ENCODE peak calls at places on chromosomes 4 and X, in seven cellular contexts. X is K562, Y is HepG2, N is A549, I is HCT116, Z is H1, M is GM12878. C is an unnamed sample.

GRCh38 chr4:100286601-100287000 is 96.3 kb upstream of the DDIT4L start:
- DNase-seq in X (no peak), Y (no peak), N (no peak), I (no peak), Z (no peak), M (no peak), C (no peak)

GRCh38 chrX:120453985-120454384 is 15.1 kb downstream of the LAMP2 start:
- DNase-seq in X (no peak), Y (no peak), N (no peak), I (no peak), Z (no peak), M (no peak), C (no peak)

GRCh38 chrX:71224098-71224708 is 1.2 kb downstream of the GJB1 start:
- DNase-seq in X (no peak), Y (no peak), N (no peak), I (no peak), Z (no peak), M (no peak), C (no peak)

GRCh38 chrX:6053126-6053625 is 175.5 kb downstream of the NLGN4X start:
- DNase-seq in X (no peak), Y (no peak), N (no peak), I (no peak), Z (no peak), M (no peak), C (no peak)

GRCh38 chr4:65126200-65126599 is 544.1 kb downstream of the EPHA5 start:
- DNase-seq in X (no peak), Y (no peak), N (no peak), I (no peak), Z (no peak), M (no peak), C (no peak)

GRCh38 chrX:19725545-19726102 is 161.8 kb downstream of the SH3KBP1 start:
- DNase-seq in X (no peak), Y (no peak), N (no peak), I (no peak), Z (no peak), M (no peak), C (peak; percentile 76)

GRCh38 chr4:94595013-94595412 is 143.3 kb downstream of the PDLIM5 start:
- DNase-seq in X (no peak), Y (no peak), N (no peak), I (no peak), Z (no peak), M (no peak), C (no peak)

GRCh38 chr4:99917575-99917974 is 23.3 kb upstream of the LAMTOR3 start:
- DNase-seq in X (no peak), Y (no peak), N (no peak), I (no peak), Z (no peak), M (no peak), C (no peak)

GRCh38 chr4:83821493-83821892 is 285.6 kb downstream of the GPAT3 start:
- DNase-seq in X (no peak), Y (no peak), N (no peak), I (no peak), Z (no peak), M (no peak), C (no peak)

GRCh38 chrX:21831496-21831895 is 7.9 kb upstream of the MBTPS2 start:
- DNase-seq in X (no peak), Y (peak; percentile 88), N (no peak), I (no peak), Z (no peak), M (no peak), C (no peak)

GRCh38 chr4:40916218-40916555 is 166.4 kb downstream of the NSUN7 start:
- DNase-seq in X (no peak), Y (no peak), N (no peak), I (no peak), Z (no peak), M (no peak), C (no peak)

GRCh38 chr4:98446499-98447375 is 185.6 kb downstream of the RAP1GDS1 start:
- DNase-seq in X (no peak), Y (no peak), N (no peak), I (no peak), Z (no peak), M (peak; percentile 61), C (peak; percentile 74)

GRCh38 chr4:65645185-65645584 is 25.1 kb downstream of the EPHA5 start:
- DNase-seq in X (no peak), Y (no peak), N (no peak), I (no peak), Z (no peak), M (no peak), C (no peak)

GRCh38 chr4:185590982-185591381 is 55.7 kb upstream of the PDLIM3 start:
- DNase-seq in X (no peak), Y (no peak), N (no peak), I (no peak), Z (no peak), M (no peak), C (no peak)

GRCh38 chr4:185585211-185585610 is 49.9 kb upstream of the PDLIM3 start:
- DNase-seq in X (no peak), Y (no peak), N (no peak), I (no peak), Z (no peak), M (no peak), C (no peak)

GRCh38 chr4:185587065-185587443 is 51.7 kb upstream of the PDLIM3 start:
- DNase-seq in X (no peak), Y (no peak), N (no peak), I (no peak), Z (no peak), M (no peak), C (no peak)

GRCh38 chr4:185589067-185589844 is 53.9 kb upstream of the PDLIM3 start:
- DNase-seq in X (no peak), Y (no peak), N (no peak), I (peak; percentile 81), Z (no peak), M (no peak), C (no peak)

GRCh38 chr4:185587444-185588161 is 52.3 kb upstream of the PDLIM3 start:
- DNase-seq in X (no peak), Y (no peak), N (no peak), I (no peak), Z (peak; percentile 77), M (peak; percentile 26), C (no peak)
- TF ChIP-seq POLR2A in X (no peak), Y (no peak), N (no peak), I (no peak), Z (no peak), M (peak; percentile 52), C (no peak)

GRCh38 chrX:65932173-65933084 is 107.5 kb downstream of the VSIG4 start:
- DNase-seq in X (peak; percentile 9), Y (peak; percentile 1), N (no peak), I (peak; percentile 92), Z (no peak), M (no peak), C (peak; percentile 44)
- TF ChIP-seq CTCF in X (peak; percentile 38), Y (peak; percentile 50), N (no peak), I (no peak), Z (no peak), M (peak; percentile 3), C (peak; percentile 8)

GRCh38 chr4:134544303-134544761 is 342.7 kb upstream of the PABPC4L start:
- DNase-seq in X (no peak), Y (no peak), N (no peak), I (peak; percentile 23), Z (no peak), M (no peak), C (no peak)
- TF ChIP-seq MAX in X (no peak), Y (no peak), N (no peak), I (no peak), Z (no peak), M (no peak), C (no peak)

GRCh38 chr4:89009653-89010369 is 47.2 kb downstream of the FAM13A start:
- DNase-seq in X (no peak), Y (no peak), N (no peak), I (no peak), Z (no peak), M (no peak), C (no peak)
- TF ChIP-seq POLR2A in X (no peak), Y (no peak), N (no peak), I (no peak), Z (no peak), M (no peak), C (no peak)

DNA sequence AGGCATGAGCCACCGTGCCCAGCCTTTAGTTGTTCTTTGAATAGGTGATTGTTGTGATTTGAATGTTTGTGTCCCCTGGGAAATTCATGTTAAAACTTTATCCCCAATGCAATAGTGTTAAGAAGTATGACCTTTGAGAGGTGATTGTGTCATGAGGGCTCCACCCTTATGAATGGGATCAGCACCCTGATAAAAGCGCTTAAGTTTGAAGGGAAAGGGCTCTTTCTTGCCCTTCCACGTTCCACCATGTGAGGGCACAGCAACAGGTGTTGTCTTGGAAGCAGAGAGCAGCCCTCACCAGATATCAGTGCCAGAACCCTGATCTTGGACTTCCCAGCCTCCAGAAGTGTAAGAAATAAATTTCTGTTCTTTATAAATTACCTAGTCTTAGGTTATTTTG is 33.7 kb upstream of the RP2 start:
- DNase-seq in X (no peak), Y (peak; percentile 15), N (no peak), I (no peak), Z (no peak), M (no peak), C (peak; percentile 20)
- TF ChIP-seq CTCF in X (no peak), Y (peak; percentile 50), N (peak; percentile 47), I (peak; percentile 33), Z (no peak), M (peak; percentile 37), C (peak; percentile 10)

DNA sequence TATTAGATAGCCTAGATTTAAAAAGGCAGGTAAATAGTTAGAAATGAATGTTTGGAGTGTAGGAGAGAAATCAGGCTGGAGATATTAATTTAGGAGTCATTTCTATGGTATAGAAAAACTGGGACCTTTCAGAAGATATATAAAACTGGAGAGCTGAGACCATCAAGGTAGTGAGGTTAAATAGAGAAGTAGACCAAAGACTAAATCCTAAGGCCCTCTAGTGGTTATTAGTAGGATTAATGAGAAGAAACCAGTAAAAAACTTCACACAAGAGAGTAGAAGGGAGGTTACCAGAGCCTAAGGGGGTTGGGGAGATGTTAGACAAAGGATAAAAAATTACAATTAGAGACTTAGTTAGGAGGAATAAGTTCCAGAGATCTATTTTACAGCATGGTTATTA is 351.0 kb upstream of the SPANXN1 start:
- DNase-seq in X (peak; percentile 4), Y (no peak), N (no peak), I (no peak), Z (no peak), M (no peak), C (peak; percentile 5)
- TF ChIP-seq MAX in X (no peak), Y (no peak), N (no peak), I (no peak), Z (no peak), M (no peak), C (no peak)

GRCh38 chrX:45758738-45759397 is 558.2 kb upstream of the DIPK2B start:
- DNase-seq in X (no peak), Y (no peak), N (no peak), I (no peak), Z (no peak), M (peak; percentile 64), C (peak; percentile 67)
- TF ChIP-seq POLR2A in X (no peak), Y (no peak), N (no peak), I (no peak), Z (no peak), M (no peak), C (no peak)

DNA sequence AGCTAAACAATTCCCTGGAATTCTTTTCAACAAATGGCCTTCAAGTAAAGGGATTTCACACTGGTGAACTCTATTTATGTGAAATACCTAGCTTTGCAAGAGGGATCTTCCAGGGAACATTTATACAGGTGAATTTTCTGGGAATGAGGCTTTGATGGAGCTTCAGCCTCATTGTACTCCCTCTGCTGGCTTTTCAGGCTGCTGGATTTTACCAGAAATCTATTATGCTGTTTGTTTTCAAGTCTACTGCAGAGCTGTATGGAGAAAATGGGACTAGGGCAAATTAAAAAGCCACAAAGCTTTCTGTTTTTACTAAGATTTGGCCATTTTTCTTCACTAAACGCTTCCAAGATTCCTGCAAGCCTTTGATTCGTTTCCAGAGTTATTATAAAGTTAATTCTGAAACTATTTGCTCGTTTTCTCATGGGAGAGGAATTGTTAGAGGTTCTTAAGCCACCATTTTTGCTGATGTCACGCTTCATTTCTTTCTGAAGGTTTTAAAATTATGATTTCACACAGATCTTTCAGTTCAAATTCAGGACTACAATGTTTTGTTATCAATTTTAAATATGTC is 31.6 kb downstream of the KDM6A start:
- DNase-seq in X (no peak), Y (no peak), N (no peak), I (no peak), Z (no peak), M (no peak), C (no peak)
- TF ChIP-seq CTCF in X (peak; percentile 12), Y (no peak), N (no peak), I (no peak), Z (no peak), M (peak; percentile 16), C (no peak)